ENCODE peak calls at places on chromosomes 6 and 20, in seven cellular contexts. One of them, this sample, is unnamed.

GRCh38 chr6:37485259-37485658 is 14.4 kb downstream of the CCDC167 start:
- DNase-seq in heart right ventricle: no peak
- DNase-seq in EH: no peak
- DNase-seq in HCEC 1CT: no peak
- DNase-seq in fibroblast of mammary gland: no peak
- DNase-seq in T-helper 1 cell: no peak
- DNase-seq in ACHN: no peak
- DNase-seq in this sample: no peak

GRCh38 chr6:121443953-121444590 is 8.6 kb downstream of the GJA1 start:
- DNase-seq in T-helper 1 cell: no peak
- DNase-seq in ACHN: no peak
- DNase-seq in fibroblast of mammary gland: peak; percentile 45
- DNase-seq in heart right ventricle: peak; percentile 52
- DNase-seq in HCEC 1CT: no peak
- DNase-seq in EH: peak; percentile 46
- DNase-seq in this sample: peak; percentile 52

GRCh38 chr6:4355241-4355640 is 219.9 kb upstream of the ECI2 start:
- DNase-seq in ACHN: peak; percentile 47
- DNase-seq in heart right ventricle: no peak
- DNase-seq in HCEC 1CT: peak; percentile 88
- DNase-seq in fibroblast of mammary gland: peak; percentile 95
- DNase-seq in T-helper 1 cell: no peak
- DNase-seq in EH: peak; percentile 87
- DNase-seq in this sample: peak; percentile 42

GRCh38 chr6:119446623-119447008 is 97.1 kb upstream of the MAN1A1 start:
- DNase-seq in EH: peak; percentile 58
- DNase-seq in ACHN: no peak
- DNase-seq in heart right ventricle: peak; percentile 36
- DNase-seq in fibroblast of mammary gland: peak; percentile 82
- DNase-seq in T-helper 1 cell: no peak
- DNase-seq in HCEC 1CT: peak; percentile 45
- DNase-seq in this sample: no peak

GRCh38 chr20:371755-372542 is 8.6 kb upstream of the TRIB3 start:
- DNase-seq in EH: peak; percentile 96
- DNase-seq in heart right ventricle: peak; percentile 76
- DNase-seq in ACHN: peak; percentile 27
- DNase-seq in fibroblast of mammary gland: peak; percentile 79
- DNase-seq in HCEC 1CT: peak; percentile 92
- DNase-seq in T-helper 1 cell: peak; percentile 35
- DNase-seq in this sample: no peak

GRCh38 chr6:52049252-52050050 is 38.0 kb downstream of the PKHD1 start:
- DNase-seq in ACHN: peak; percentile 32
- DNase-seq in T-helper 1 cell: peak; percentile 15
- DNase-seq in fibroblast of mammary gland: peak; percentile 51
- DNase-seq in heart right ventricle: no peak
- DNase-seq in EH: peak; percentile 43
- DNase-seq in HCEC 1CT: peak; percentile 28
- DNase-seq in this sample: peak; percentile 64

GRCh38 chr6:27296106-27296783 is 15.8 kb downstream of the POM121L2 start:
- DNase-seq in EH: peak; percentile 62
- DNase-seq in fibroblast of mammary gland: peak; percentile 47
- DNase-seq in T-helper 1 cell: no peak
- DNase-seq in ACHN: peak; percentile 15
- DNase-seq in HCEC 1CT: peak; percentile 53
- DNase-seq in heart right ventricle: no peak
- DNase-seq in this sample: peak; percentile 13

GRCh38 chr20:35226775-35227681 is 538 bp downstream of the MMP24 start:
- DNase-seq in fibroblast of mammary gland: peak; percentile 40
- DNase-seq in HCEC 1CT: peak; percentile 17
- DNase-seq in T-helper 1 cell: no peak
- DNase-seq in EH: peak; percentile 61
- DNase-seq in heart right ventricle: peak; percentile 26
- DNase-seq in ACHN: peak; percentile 52
- DNase-seq in this sample: peak; percentile 34

GRCh38 chr6:124590001-124590400 is 372.2 kb upstream of the RNF217 start:
- DNase-seq in HCEC 1CT: no peak
- DNase-seq in heart right ventricle: no peak
- DNase-seq in fibroblast of mammary gland: no peak
- DNase-seq in T-helper 1 cell: no peak
- DNase-seq in ACHN: no peak
- DNase-seq in EH: no peak
- DNase-seq in this sample: no peak

GRCh38 chr6:141401851-141402250 is 730.9 kb upstream of the GJE1 start:
- DNase-seq in HCEC 1CT: no peak
- DNase-seq in fibroblast of mammary gland: peak; percentile 33
- DNase-seq in EH: no peak
- DNase-seq in ACHN: no peak
- DNase-seq in T-helper 1 cell: no peak
- DNase-seq in heart right ventricle: no peak
- DNase-seq in this sample: no peak

GRCh38 chr6:69791065-69791471 is 5.7 kb downstream of the LMBRD1 start:
- DNase-seq in EH: peak; percentile 6
- DNase-seq in T-helper 1 cell: no peak
- DNase-seq in HCEC 1CT: no peak
- DNase-seq in heart right ventricle: no peak
- DNase-seq in ACHN: peak; percentile 79
- DNase-seq in fibroblast of mammary gland: peak; percentile 8
- DNase-seq in this sample: peak; percentile 40

GRCh38 chr6:125773387-125774341 is 17.1 kb upstream of the NCOA7 start:
- DNase-seq in heart right ventricle: no peak
- DNase-seq in ACHN: no peak
- DNase-seq in T-helper 1 cell: no peak
- DNase-seq in HCEC 1CT: peak; percentile 56
- DNase-seq in fibroblast of mammary gland: peak; percentile 60
- DNase-seq in EH: peak; percentile 27
- DNase-seq in this sample: no peak

GRCh38 chr6:148367418-148368024 is 24.9 kb downstream of the SASH1 start:
- DNase-seq in ACHN: no peak
- DNase-seq in HCEC 1CT: peak; percentile 57
- DNase-seq in EH: peak; percentile 76
- DNase-seq in T-helper 1 cell: peak; percentile 46
- DNase-seq in heart right ventricle: peak; percentile 85
- DNase-seq in fibroblast of mammary gland: peak; percentile 82
- DNase-seq in this sample: no peak

GRCh38 chr6:157707576-157707975 is 115.5 kb upstream of the SNX9 start:
- DNase-seq in ACHN: no peak
- DNase-seq in T-helper 1 cell: no peak
- DNase-seq in HCEC 1CT: no peak
- DNase-seq in fibroblast of mammary gland: no peak
- DNase-seq in EH: no peak
- DNase-seq in heart right ventricle: no peak
- DNase-seq in this sample: no peak

GRCh38 chr20:35269055-35269781 is 8.7 kb downstream of the MMP24OS start:
- DNase-seq in heart right ventricle: peak; percentile 52
- DNase-seq in T-helper 1 cell: peak; percentile 38
- DNase-seq in HCEC 1CT: peak; percentile 43
- DNase-seq in fibroblast of mammary gland: peak; percentile 58
- DNase-seq in ACHN: peak; percentile 63
- DNase-seq in EH: peak; percentile 74
- DNase-seq in this sample: peak; percentile 37

GRCh38 chr6:123925360-123925759 is 121.7 kb downstream of the NKAIN2 start:
- DNase-seq in EH: no peak
- DNase-seq in heart right ventricle: no peak
- DNase-seq in fibroblast of mammary gland: no peak
- DNase-seq in HCEC 1CT: no peak
- DNase-seq in ACHN: no peak
- DNase-seq in T-helper 1 cell: peak; percentile 2
- DNase-seq in this sample: peak; percentile 8

GRCh38 chr6:168162366-168162765 is 83.4 kb upstream of the FRMD1 start:
- DNase-seq in EH: no peak
- DNase-seq in heart right ventricle: no peak
- DNase-seq in fibroblast of mammary gland: no peak
- DNase-seq in T-helper 1 cell: no peak
- DNase-seq in ACHN: no peak
- DNase-seq in HCEC 1CT: no peak
- DNase-seq in this sample: no peak

GRCh38 chr20:25023316-25023715 is 30.8 kb upstream of the APMAP start:
- DNase-seq in ACHN: no peak
- DNase-seq in T-helper 1 cell: no peak
- DNase-seq in HCEC 1CT: no peak
- DNase-seq in EH: no peak
- DNase-seq in fibroblast of mammary gland: no peak
- DNase-seq in heart right ventricle: no peak
- DNase-seq in this sample: no peak

GRCh38 chr6:89310929-89311328 is 4.2 kb downstream of the GABRR2 start:
- DNase-seq in T-helper 1 cell: no peak
- DNase-seq in ACHN: no peak
- DNase-seq in fibroblast of mammary gland: peak; percentile 28
- DNase-seq in heart right ventricle: no peak
- DNase-seq in EH: peak; percentile 87
- DNase-seq in HCEC 1CT: peak; percentile 79
- DNase-seq in this sample: no peak

GRCh38 chr6:42251911-42252637 is 34.4 kb upstream of the MRPS10 start:
- DNase-seq in EH: peak; percentile 47
- DNase-seq in ACHN: no peak
- DNase-seq in HCEC 1CT: no peak
- DNase-seq in T-helper 1 cell: no peak
- DNase-seq in heart right ventricle: peak; percentile 83
- DNase-seq in fibroblast of mammary gland: peak; percentile 81
- DNase-seq in this sample: no peak

GRCh38 chr6:41986339-41986738 is 44.7 kb upstream of the CCND3 start:
- DNase-seq in ACHN: no peak
- DNase-seq in heart right ventricle: no peak
- DNase-seq in EH: no peak
- DNase-seq in fibroblast of mammary gland: no peak
- DNase-seq in T-helper 1 cell: no peak
- DNase-seq in HCEC 1CT: no peak
- DNase-seq in this sample: no peak

GRCh38 chr6:151313060-151313459 is 73.3 kb downstream of the AKAP12 start:
- DNase-seq in T-helper 1 cell: no peak
- DNase-seq in ACHN: no peak
- DNase-seq in fibroblast of mammary gland: no peak
- DNase-seq in heart right ventricle: no peak
- DNase-seq in HCEC 1CT: no peak
- DNase-seq in EH: no peak
- DNase-seq in this sample: no peak

GRCh38 chr20:62685781-62686555 is 22.7 kb upstream of the NTSR1 start:
- DNase-seq in ACHN: no peak
- DNase-seq in HCEC 1CT: no peak
- DNase-seq in fibroblast of mammary gland: no peak
- DNase-seq in T-helper 1 cell: peak; percentile 15
- DNase-seq in heart right ventricle: no peak
- DNase-seq in EH: no peak
- DNase-seq in this sample: no peak

GRCh38 chr6:154882107-154882506 is 113.0 kb upstream of the TIAM2 start:
- DNase-seq in EH: no peak
- DNase-seq in heart right ventricle: no peak
- DNase-seq in ACHN: no peak
- DNase-seq in fibroblast of mammary gland: peak; percentile 65
- DNase-seq in T-helper 1 cell: no peak
- DNase-seq in HCEC 1CT: no peak
- DNase-seq in this sample: no peak

GRCh38 chr6:108951351-108951953 is 103.2 kb downstream of the ARMC2 start:
- DNase-seq in heart right ventricle: no peak
- DNase-seq in T-helper 1 cell: no peak
- DNase-seq in EH: peak; percentile 43
- DNase-seq in HCEC 1CT: no peak
- DNase-seq in fibroblast of mammary gland: no peak
- DNase-seq in ACHN: no peak
- DNase-seq in this sample: no peak

This sample was measured in kidney glomerular epithelial cell.